ENCODE peak calls at places on chromosomes 16 and 17, in seven cellular contexts. R, J, V, N, S, M and F are unnamed samples.

GRCh38 chr16:89373355-89374110 is 116.8 kb downstream of the ANKRD11 start:
- DNase-seq in R (no peak), J (no peak), V (no peak), N (no peak), S (no peak), M (no peak), F (no peak)

GRCh38 chr17:1880851-1881630 is 51.2 kb downstream of the RPA1 start:
- DNase-seq in R (no peak), J (no peak), V (no peak), N (no peak), S (no peak), M (no peak), F (no peak)

GRCh38 chr16:70478912-70479341 is 24.5 kb downstream of the FCSK start:
- DNase-seq in R (no peak), J (no peak), V (no peak), N (no peak), S (no peak), M (peak), F (no peak)

GRCh38 chr16:23534868-23535860 is 22.0 kb downstream of the EARS2 start:
- DNase-seq in R (no peak), J (no peak), V (no peak), N (no peak), S (no peak), M (no peak), F (no peak)

GRCh38 chr17:19659366-19660177 is 11.0 kb downstream of the ALDH3A2 start:
- DNase-seq in R (no peak), J (no peak), V (no peak), N (no peak), S (no peak), M (no peak), F (no peak)

GRCh38 chr17:17127730-17128291 is 78.3 kb downstream of the PLD6 start:
- DNase-seq in R (no peak), J (no peak), V (no peak), N (no peak), S (no peak), M (peak), F (no peak)

GRCh38 chr16:50695017-50696000 is 1.9 kb downstream of the NOD2 start:
- DNase-seq in R (no peak), J (no peak), V (no peak), N (no peak), S (no peak), M (no peak), F (no peak)

GRCh38 chr16:72938426-72939164 is 109.3 kb downstream of the ZFHX3 start:
- DNase-seq in R (no peak), J (no peak), V (peak), N (no peak), S (peak), M (peak), F (no peak)

GRCh38 chr17:28551421-28552186 is 820 bp downstream of the UNC119 start:
- DNase-seq in R (no peak), J (no peak), V (no peak), N (no peak), S (no peak), M (no peak), F (no peak)

GRCh38 chr16:13612623-13613022 is 307.3 kb upstream of the ERCC4 start:
- DNase-seq in R (no peak), J (no peak), V (no peak), N (no peak), S (no peak), M (no peak), F (no peak)

GRCh38 chr16:88383401-88384221 is 852 bp downstream of the ZNF469 start:
- DNase-seq in R (peak), J (no peak), V (no peak), N (no peak), S (no peak), M (peak), F (no peak)

GRCh38 chr17:30964878-30965277 is 6.0 kb upstream of the RNF135 start:
- DNase-seq in R (no peak), J (no peak), V (no peak), N (no peak), S (peak), M (no peak), F (no peak)

GRCh38 chr17:45231481-45232116 is 9.9 kb downstream of the FMNL1 start:
- DNase-seq in R (peak), J (no peak), V (no peak), N (no peak), S (no peak), M (no peak), F (no peak)

GRCh38 chr16:89117239-89117974 is 23.8 kb downstream of the ACSF3 start:
- DNase-seq in R (no peak), J (no peak), V (no peak), N (no peak), S (peak), M (peak), F (no peak)

GRCh38 chr17:76274559-76274956 is 9.4 kb downstream of the UBALD2 start:
- DNase-seq in R (no peak), J (no peak), V (no peak), N (no peak), S (no peak), M (no peak), F (no peak)

GRCh38 chr17:50213026-50214015 is 11.9 kb upstream of the COL1A1 start:
- DNase-seq in R (no peak), J (no peak), V (no peak), N (no peak), S (peak), M (no peak), F (peak)

GRCh38 chr17:69506489-69506888 is 92.0 kb downstream of the MAP2K6 start:
- DNase-seq in R (no peak), J (no peak), V (no peak), N (no peak), S (no peak), M (no peak), F (no peak)

GRCh38 chr17:35947156-35947585 is 3.7 kb upstream of the LYZL6 start:
- DNase-seq in R (peak), J (no peak), V (no peak), N (peak), S (peak), M (no peak), F (peak)

GRCh38 chr16:72434159-72434558 is 262.2 kb upstream of the PMFBP1 start:
- DNase-seq in R (no peak), J (no peak), V (no peak), N (no peak), S (no peak), M (no peak), F (no peak)

GRCh38 chr17:562174-562573 is 152.5 kb downstream of the VPS53 start:
- DNase-seq in R (no peak), J (no peak), V (no peak), N (no peak), S (no peak), M (no peak), F (no peak)

GRCh38 chr16:82641336-82641984 is 14.7 kb downstream of the CDH13 start:
- DNase-seq in R (no peak), J (no peak), V (no peak), N (no peak), S (no peak), M (no peak), F (no peak)

GRCh38 chr16:88430524-88431446 is 22.3 kb upstream of the ZFPM1 start:
- DNase-seq in R (no peak), J (no peak), V (no peak), N (no peak), S (peak), M (no peak), F (peak)

GRCh38 chr17:32855620-32856019 is 21.3 kb downstream of the MYO1D start:
- DNase-seq in R (no peak), J (no peak), V (no peak), N (no peak), S (no peak), M (no peak), F (no peak)

GRCh38 chr17:32852811-32853210 is 24.1 kb downstream of the MYO1D start:
- DNase-seq in R (no peak), J (no peak), V (no peak), N (no peak), S (no peak), M (no peak), F (no peak)

GRCh38 chr17:32849879-32850278 is 27.0 kb downstream of the MYO1D start:
- DNase-seq in R (no peak), J (peak), V (no peak), N (no peak), S (no peak), M (no peak), F (no peak)

GRCh38 chr17:32854177-32854576 is 22.7 kb downstream of the MYO1D start:
- DNase-seq in R (no peak), J (no peak), V (no peak), N (no peak), S (no peak), M (no peak), F (no peak)

GRCh38 chr17:32854834-32855389 is 22.0 kb downstream of the MYO1D start:
- DNase-seq in R (no peak), J (no peak), V (no peak), N (no peak), S (no peak), M (no peak), F (no peak)
- TF ChIP-seq CTCF in R (no peak), J (no peak), V (no peak), N (no peak), S (no peak), M (no peak), F (peak)

DNA sequence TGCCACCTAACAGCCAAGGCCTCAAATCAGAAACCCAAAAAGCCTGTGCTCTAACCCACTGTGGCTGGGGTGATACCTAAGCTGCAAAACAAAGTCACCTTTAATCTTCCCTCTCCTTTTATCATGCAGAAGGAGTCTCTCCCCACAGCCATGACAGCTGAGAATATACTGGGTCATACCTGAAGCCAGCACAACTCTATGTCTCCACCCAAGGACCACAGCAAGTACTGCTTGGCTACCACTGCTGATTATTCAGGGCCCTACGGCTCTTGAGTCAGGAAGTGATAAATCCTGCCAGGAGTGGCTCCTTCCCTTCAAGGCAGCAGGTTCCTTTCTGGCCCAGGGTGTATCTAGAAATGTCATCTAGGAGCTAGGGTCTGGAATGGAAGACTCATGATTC is 151.5 kb upstream of the TOM1L1 start:
- DNase-seq in R (no peak), J (no peak), V (no peak), N (no peak), S (no peak), M (no peak), F (no peak)
- TF ChIP-seq CTCF in R (no peak), J (no peak), V (no peak), N (no peak), S (no peak), M (no peak), F (no peak)

GRCh38 chr16:83717308-83717707 is 90.5 kb upstream of the HSBP1 start:
- DNase-seq in R (no peak), J (no peak), V (no peak), N (no peak), S (no peak), M (no peak), F (no peak)
- TF ChIP-seq CTCF in R (no peak), J (no peak), V (no peak), N (no peak), S (no peak), M (no peak), F (no peak)

GRCh38 chr17:27494192-27495091 is 38.2 kb downstream of the KSR1 start:
- DNase-seq in R (no peak), J (no peak), V (peak), N (no peak), S (peak), M (peak), F (no peak)
- TF ChIP-seq CTCF in R (no peak), J (no peak), V (no peak), N (no peak), S (peak), M (peak), F (no peak)

DNA sequence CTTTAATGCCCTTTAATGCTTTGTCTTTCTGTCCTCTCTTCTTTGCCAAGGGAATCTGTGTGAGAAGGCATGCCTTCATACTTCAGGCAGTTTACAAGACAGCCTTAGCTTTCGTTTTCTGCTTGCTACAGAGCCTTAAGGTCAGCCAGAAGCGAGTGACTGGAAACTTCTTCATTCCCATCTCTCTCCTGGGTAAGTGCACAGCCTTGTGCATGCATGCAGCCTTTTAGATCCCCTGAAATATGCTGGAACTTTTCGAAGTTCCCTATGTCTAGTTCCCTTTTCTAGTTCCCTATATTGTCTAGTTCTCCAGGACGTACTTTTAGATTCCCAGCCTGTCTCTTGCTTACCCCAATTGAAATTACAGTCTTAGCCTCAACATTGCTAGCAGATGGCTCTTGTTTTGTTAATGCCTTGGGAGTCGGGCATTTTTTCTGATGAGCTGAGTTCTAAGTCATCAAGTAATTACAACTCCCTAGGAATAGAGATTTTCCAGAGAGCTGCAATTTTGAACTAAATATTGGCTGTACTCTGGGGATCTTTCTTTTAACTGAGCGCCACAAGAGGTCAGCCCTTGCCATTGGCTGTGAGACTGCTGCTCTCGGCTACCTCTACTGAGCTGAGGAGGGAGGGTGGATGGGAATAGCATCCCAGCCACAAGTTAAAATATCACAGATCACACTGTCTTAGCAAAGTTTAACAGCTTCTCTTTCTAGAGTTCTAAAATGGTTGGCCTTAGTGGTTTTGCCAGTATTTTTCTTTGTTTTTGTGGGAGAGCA is 22.7 kb upstream of the PPM1D start:
- DNase-seq in R (no peak), J (no peak), V (no peak), N (no peak), S (no peak), M (no peak), F (no peak)
- TF ChIP-seq CTCF in R (no peak), J (no peak), V (no peak), N (no peak), S (no peak), M (peak), F (no peak)

GRCh38 chr17:47066841-47067682 is 88.0 kb upstream of the RPRML start:
- DNase-seq in R (peak), J (peak), V (peak), N (peak), S (peak), M (peak), F (peak)
- TF ChIP-seq CTCF in R (no peak), J (peak), V (no peak), N (no peak), S (no peak), M (peak), F (no peak)

GRCh38 chr17:79707441-79707850 is 23.3 kb upstream of the ENPP7 start:
- DNase-seq in R (no peak), J (no peak), V (no peak), N (no peak), S (no peak), M (no peak), F (no peak)
- TF ChIP-seq CTCF in R (no peak), J (no peak), V (no peak), N (no peak), S (no peak), M (no peak), F (no peak)